ENCODE peak calls at places on chromosome 3, in seven cellular contexts. G is fibroblast of pulmonary artery, E is bronchial epithelial cell, Y is Calu3, R is A673, V is GM23338, A is activated B cell treated with CpG ODN at 0.5 μM for 24 hours. T is an unnamed sample.

GRCh38 chr3:17645074-17645698 is 97.2 kb downstream of the TBC1D5 start:
- DNase-seq in G (peak; percentile 86), E (peak; percentile 76), Y (peak; percentile 40), R (peak; percentile 78), V (peak; percentile 86), A (no peak), T (no peak)

GRCh38 chr3:34229871-34230270 is 431.4 kb downstream of the PDCD6IP start:
- DNase-seq in G (no peak), E (no peak), Y (no peak), R (peak; percentile 48), V (no peak), A (no peak), T (no peak)

GRCh38 chr3:182568206-182568605 is 225.1 kb upstream of the ATP11B start:
- DNase-seq in G (no peak), E (no peak), Y (no peak), R (peak; percentile 5), V (no peak), A (no peak), T (no peak)

GRCh38 chr3:182460303-182460702 is 333.0 kb upstream of the ATP11B start:
- DNase-seq in G (no peak), E (no peak), Y (no peak), R (no peak), V (no peak), A (no peak), T (no peak)

GRCh38 chr3:134754768-134755559 is 40.1 kb upstream of the EPHB1 start:
- DNase-seq in G (peak; percentile 46), E (peak; percentile 32), Y (peak; percentile 79), R (peak; percentile 41), V (peak; percentile 76), A (no peak), T (no peak)

GRCh38 chr3:7913283-7913682 is 588.3 kb upstream of the LMCD1 start:
- DNase-seq in G (no peak), E (peak; percentile 36), Y (no peak), R (no peak), V (no peak), A (no peak), T (no peak)

GRCh38 chr3:52703356-52703755 is 2.2 kb downstream of the GLT8D1 start:
- DNase-seq in G (no peak), E (no peak), Y (no peak), R (no peak), V (no peak), A (no peak), T (no peak)

GRCh38 chr3:67940200-67940952 is 286.0 kb upstream of the SUCLG2 start:
- DNase-seq in G (peak; percentile 5), E (peak; percentile 2), Y (peak; percentile 24), R (peak; percentile 0), V (peak; percentile 7), A (no peak), T (no peak)

GRCh38 chr3:118817748-118818165 is 216.9 kb downstream of the IGSF11 start:
- DNase-seq in G (peak; percentile 66), E (peak; percentile 65), Y (peak; percentile 54), R (peak; percentile 68), V (peak; percentile 88), A (no peak), T (no peak)

GRCh38 chr3:48344867-48345507 is 11.5 kb upstream of the SPINK8 start:
- DNase-seq in G (no peak), E (no peak), Y (no peak), R (no peak), V (no peak), A (no peak), T (no peak)

GRCh38 chr3:13578246-13578645 is 29.3 kb downstream of the FBLN2 start:
- DNase-seq in G (no peak), E (no peak), Y (no peak), R (no peak), V (no peak), A (no peak), T (no peak)

GRCh38 chr3:87006844-87007439 is 16.0 kb upstream of the VGLL3 start:
- DNase-seq in G (peak; percentile 66), E (peak; percentile 34), Y (no peak), R (peak; percentile 41), V (peak; percentile 37), A (no peak), T (no peak)

GRCh38 chr3:40128169-40128568 is 181.3 kb upstream of the EIF1B start:
- DNase-seq in G (no peak), E (no peak), Y (no peak), R (no peak), V (no peak), A (no peak), T (no peak)

GRCh38 chr3:113623324-113623723 is 73.1 kb downstream of the USF3 start:
- DNase-seq in G (peak; percentile 13), E (no peak), Y (no peak), R (no peak), V (peak; percentile 81), A (no peak), T (no peak)

GRCh38 chr3:162538466-162538865 is 1041.9 kb downstream of the OTOL1 start:
- DNase-seq in G (no peak), E (no peak), Y (no peak), R (no peak), V (no peak), A (no peak), T (no peak)

GRCh38 chr3:168093229-168093628 is 2.5 kb downstream of the GOLIM4 start:
- DNase-seq in G (no peak), E (no peak), Y (no peak), R (no peak), V (no peak), A (no peak), T (no peak)

GRCh38 chr3:123597561-123597960 is 12.7 kb upstream of the HACD2 start:
- DNase-seq in G (no peak), E (no peak), Y (no peak), R (no peak), V (no peak), A (no peak), T (no peak)

GRCh38 chr3:23494967-23495366 is 291.8 kb downstream of the UBE2E2 start:
- DNase-seq in G (no peak), E (no peak), Y (no peak), R (no peak), V (no peak), A (no peak), T (no peak)

GRCh38 chr3:100880072-100880471 is 113.1 kb downstream of the ABI3BP start:
- DNase-seq in G (no peak), E (no peak), Y (no peak), R (no peak), V (no peak), A (no peak), T (no peak)

GRCh38 chr3:157067114-157067513 is 92.8 kb downstream of the CCNL1 start:
- DNase-seq in G (no peak), E (no peak), Y (no peak), R (no peak), V (no peak), A (no peak), T (no peak)

GRCh38 chr3:184500344-184500923 is 61.2 kb upstream of the EPHB3 start:
- DNase-seq in G (no peak), E (no peak), Y (no peak), R (peak; percentile 57), V (peak; percentile 60), A (no peak), T (no peak)

GRCh38 chr3:58025824-58026579 is 17.8 kb downstream of the FLNB start:
- DNase-seq in G (peak; percentile 73), E (peak; percentile 45), Y (no peak), R (peak; percentile 17), V (no peak), A (no peak), T (no peak)

GRCh38 chr3:52291508-52292181 is 4.0 kb downstream of the GLYCTK start:
- DNase-seq in G (no peak), E (no peak), Y (peak; percentile 63), R (no peak), V (peak; percentile 65), A (peak; percentile 57), T (no peak)

GRCh38 chr3:119918992-119919933 is 137.4 kb downstream of the NR1I2 start:
- DNase-seq in G (no peak), E (no peak), Y (no peak), R (no peak), V (peak; percentile 11), A (no peak), T (no peak)
- TF ChIP-seq CTCF in G (peak; percentile 15), E (no peak), Y (no peak), R (no peak), V (no peak), A (no peak), T (no peak)

GRCh38 chr3:161372321-161373260 is 1.3 kb upstream of the SPTSSB start:
- DNase-seq in G (no peak), E (peak; percentile 9), Y (peak; percentile 55), R (peak; percentile 22), V (peak; percentile 69), A (no peak), T (no peak)

GRCh38 chr3:161366067-161366466 is 5.2 kb downstream of the SPTSSB start:
- DNase-seq in G (no peak), E (no peak), Y (no peak), R (no peak), V (peak; percentile 49), A (no peak), T (no peak)

GRCh38 chr3:161369531-161369930 is 1.8 kb downstream of the SPTSSB start:
- DNase-seq in G (no peak), E (no peak), Y (no peak), R (no peak), V (peak; percentile 5), A (no peak), T (no peak)

DNA sequence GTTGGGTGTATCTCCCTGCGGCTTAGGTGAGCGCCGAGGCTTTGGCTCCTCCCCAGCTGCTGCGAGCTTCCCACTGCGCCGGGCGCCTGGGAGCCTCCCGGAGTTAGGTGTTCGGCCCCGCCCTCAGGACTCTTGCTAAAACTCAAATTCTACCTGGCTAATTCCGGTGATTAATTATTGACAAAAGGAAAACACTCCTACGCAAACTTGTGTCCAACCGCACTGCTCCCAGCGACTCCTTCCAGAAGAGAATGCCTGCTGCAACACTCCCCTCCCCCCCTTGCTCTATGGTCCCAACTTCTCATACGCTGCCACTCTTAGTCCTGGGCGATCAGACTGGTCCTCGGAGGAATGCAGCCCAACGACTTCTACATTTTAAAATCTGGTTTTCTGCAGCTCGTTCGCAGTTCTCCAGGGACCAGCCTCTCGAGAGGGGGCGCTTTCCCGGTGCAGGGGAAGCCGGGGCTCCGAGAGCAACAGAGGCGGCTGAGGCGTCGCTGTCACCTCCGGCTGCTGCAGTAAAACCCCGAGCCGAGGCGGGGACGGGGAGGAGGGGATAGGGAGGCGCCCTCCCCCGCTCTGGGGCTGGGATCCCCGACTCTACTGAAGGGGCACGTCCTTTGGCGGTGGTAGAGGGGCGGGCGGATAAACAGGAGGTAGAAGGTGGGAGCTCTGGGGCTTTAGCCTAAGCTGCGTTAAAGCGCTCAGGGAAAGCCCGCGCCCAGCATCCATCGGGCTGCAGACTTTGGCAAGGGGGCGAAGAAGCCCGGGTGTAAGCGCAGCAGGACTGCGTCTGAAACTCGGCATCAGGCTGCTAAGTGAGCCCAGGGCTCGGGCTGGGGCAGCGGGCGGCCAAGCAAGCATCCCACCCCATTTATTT is at the start of gene SPTSSB:
- DNase-seq in G (no peak), E (peak; percentile 93), Y (peak; percentile 90), R (peak; percentile 55), V (peak; percentile 91), A (no peak), T (no peak)
- TF ChIP-seq CTCF in G (no peak), E (peak; percentile 25), Y (peak; percentile 19), R (peak; percentile 56), V (peak; percentile 52), A (no peak), T (peak; percentile 7)

GRCh38 chr3:120331071-120331470 is 18.1 kb downstream of the LRRC58 start:
- DNase-seq in G (peak; percentile 5), E (no peak), Y (no peak), R (no peak), V (no peak), A (no peak), T (no peak)
- TF ChIP-seq CTCF in G (no peak), E (no peak), Y (no peak), R (no peak), V (no peak), A (no peak), T (no peak)

GRCh38 chr3:66196633-66197032 is 24.2 kb upstream of the SLC25A26 start:
- DNase-seq in G (no peak), E (peak; percentile 9), Y (no peak), R (no peak), V (no peak), A (no peak), T (no peak)
- TF ChIP-seq CTCF in G (peak; percentile 25), E (no peak), Y (no peak), R (peak; percentile 51), V (peak; percentile 61), A (no peak), T (no peak)

T was measured in CD14-positive monocyte.